ENCODE peak calls at places on chromosomes 1 and 21, in six cellular contexts. C is heart right ventricle, G is A549, B is GM13976, S is endothelial cell, K is suprapubic skin. Y is an unnamed sample.

GRCh38 chr1:22780696-22781095 is 70.1 kb downstream of the EPHB2 start:
- DNase-seq in C (no peak), G (peak; percentile 74), B (peak; percentile 52), S (peak; percentile 22), K (no peak), Y (no peak)

GRCh38 chr1:182601416-182601786 is 2.8 kb downstream of the RGS16 start:
- DNase-seq in C (peak; percentile 78), G (peak; percentile 71), B (peak; percentile 82), S (peak; percentile 75), K (no peak), Y (peak; percentile 75)

GRCh38 chr1:7810395-7810794 is 26.3 kb downstream of the PER3 start:
- DNase-seq in C (no peak), G (no peak), B (no peak), S (no peak), K (no peak), Y (no peak)

GRCh38 chr21:35204850-35205564 is 155.9 kb upstream of the RUNX1 start:
- DNase-seq in C (peak; percentile 88), G (no peak), B (peak; percentile 37), S (peak; percentile 7), K (no peak), Y (peak; percentile 72)

GRCh38 chr1:55310517-55310927 is 95.4 kb upstream of the USP24 start:
- DNase-seq in C (no peak), G (peak; percentile 80), B (no peak), S (no peak), K (no peak), Y (no peak)

GRCh38 chr1:110136911-110137310 is 13.4 kb upstream of the SLC6A17 start:
- DNase-seq in C (peak; percentile 30), G (no peak), B (no peak), S (peak; percentile 62), K (no peak), Y (no peak)

GRCh38 chr1:80566867-80567266 is 1233.9 kb upstream of the ADGRL2 start:
- DNase-seq in C (no peak), G (no peak), B (no peak), S (no peak), K (no peak), Y (no peak)

GRCh38 chr1:207867136-207868081 is 43.5 kb downstream of the CD34 start:
- DNase-seq in C (peak; percentile 60), G (no peak), B (peak; percentile 44), S (no peak), K (peak; percentile 85), Y (peak; percentile 26)

GRCh38 chr1:182520746-182521145 is 68.3 kb downstream of the RNASEL start:
- DNase-seq in C (no peak), G (no peak), B (no peak), S (no peak), K (no peak), Y (no peak)

GRCh38 chr21:45095505-45095904 is 21.1 kb downstream of the ADARB1 start:
- DNase-seq in C (no peak), G (no peak), B (no peak), S (no peak), K (no peak), Y (no peak)

GRCh38 chr1:47941609-47942237 is 55.5 kb downstream of the TRABD2B start:
- DNase-seq in C (no peak), G (peak; percentile 24), B (no peak), S (no peak), K (peak; percentile 15), Y (no peak)

GRCh38 chr1:3623441-3624150 is 1.2 kb upstream of the TPRG1L start:
- DNase-seq in C (no peak), G (no peak), B (no peak), S (no peak), K (no peak), Y (peak; percentile 56)

GRCh38 chr1:181784039-181784683 is 277.4 kb downstream of the ZNF648 start:
- DNase-seq in C (no peak), G (no peak), B (no peak), S (no peak), K (no peak), Y (no peak)

GRCh38 chr21:16424331-16424749 is 694.6 kb downstream of the USP25 start:
- DNase-seq in C (no peak), G (no peak), B (no peak), S (no peak), K (no peak), Y (no peak)

GRCh38 chr21:16426936-16427335 is 697.2 kb downstream of the USP25 start:
- DNase-seq in C (no peak), G (no peak), B (no peak), S (no peak), K (no peak), Y (no peak)

GRCh38 chr21:16427587-16428087 is 697.9 kb downstream of the USP25 start:
- DNase-seq in C (no peak), G (no peak), B (no peak), S (no peak), K (no peak), Y (no peak)

GRCh38 chr21:16423921-16424320 is 694.1 kb downstream of the USP25 start:
- DNase-seq in C (no peak), G (no peak), B (no peak), S (no peak), K (no peak), Y (no peak)

DNA sequence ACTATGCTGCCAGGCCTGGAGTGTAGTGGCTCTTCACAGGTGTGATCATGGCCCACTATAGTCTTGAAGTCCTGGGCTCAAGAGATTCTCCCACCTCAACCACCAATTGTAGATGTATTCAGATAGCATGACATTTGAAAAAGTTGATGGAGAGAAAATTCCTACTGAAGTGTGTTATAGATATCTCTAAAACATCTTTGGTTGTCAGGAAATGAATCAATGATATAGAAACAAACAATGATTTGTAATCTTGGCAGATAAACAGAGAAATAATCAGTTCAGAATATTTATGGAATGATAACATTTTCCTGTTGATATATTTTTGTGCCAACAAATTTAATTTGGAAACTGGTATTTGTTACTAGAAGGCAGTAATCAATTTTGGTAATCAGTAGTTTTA is 695.5 kb downstream of the USP25 start:
- DNase-seq in C (no peak), G (no peak), B (no peak), S (no peak), K (no peak), Y (no peak)
- TF ChIP-seq CTCF in C (no peak), G (no peak), B (no peak), S (no peak), K (no peak), Y (no peak)

DNA sequence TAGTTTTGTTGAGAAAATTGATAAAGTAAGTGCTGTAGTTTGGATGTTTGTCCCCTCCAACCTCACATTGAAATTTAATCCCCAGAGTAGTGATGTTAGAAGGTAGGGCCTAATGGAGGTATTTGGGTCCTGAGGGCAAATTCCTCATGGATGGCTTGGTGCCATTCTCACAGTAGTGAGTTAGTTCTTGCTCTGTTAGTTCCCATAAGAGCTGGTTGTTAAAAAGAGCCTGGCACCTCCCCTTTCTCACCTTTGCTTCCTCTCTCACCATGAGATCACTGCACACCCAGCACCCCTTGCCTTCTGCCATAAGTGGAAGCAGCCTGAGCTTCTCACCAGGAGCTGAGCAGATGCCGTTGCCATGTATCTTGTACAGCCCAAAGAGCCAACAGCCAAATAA is 354.8 kb upstream of the NFIA start:
- DNase-seq in C (no peak), G (no peak), B (no peak), S (no peak), K (no peak), Y (no peak)
- TF ChIP-seq CTCF in C (no peak), G (no peak), B (no peak), S (no peak), K (no peak), Y (no peak)

GRCh38 chr21:18498428-18498827 is 94.8 kb upstream of the TMPRSS15 start:
- DNase-seq in C (no peak), G (no peak), B (no peak), S (no peak), K (no peak), Y (no peak)

GRCh38 chr21:18495553-18495952 is 92.0 kb upstream of the TMPRSS15 start:
- DNase-seq in C (no peak), G (no peak), B (no peak), S (no peak), K (no peak), Y (no peak)

GRCh38 chr21:18499761-18500376 is 96.3 kb upstream of the TMPRSS15 start:
- DNase-seq in C (peak; percentile 6), G (no peak), B (no peak), S (peak; percentile 61), K (no peak), Y (no peak)
- TF ChIP-seq CTCF in C (peak; percentile 67), G (peak; percentile 31), B (peak; percentile 43), S (peak; percentile 92), K (peak; percentile 49), Y (peak; percentile 43)

DNA sequence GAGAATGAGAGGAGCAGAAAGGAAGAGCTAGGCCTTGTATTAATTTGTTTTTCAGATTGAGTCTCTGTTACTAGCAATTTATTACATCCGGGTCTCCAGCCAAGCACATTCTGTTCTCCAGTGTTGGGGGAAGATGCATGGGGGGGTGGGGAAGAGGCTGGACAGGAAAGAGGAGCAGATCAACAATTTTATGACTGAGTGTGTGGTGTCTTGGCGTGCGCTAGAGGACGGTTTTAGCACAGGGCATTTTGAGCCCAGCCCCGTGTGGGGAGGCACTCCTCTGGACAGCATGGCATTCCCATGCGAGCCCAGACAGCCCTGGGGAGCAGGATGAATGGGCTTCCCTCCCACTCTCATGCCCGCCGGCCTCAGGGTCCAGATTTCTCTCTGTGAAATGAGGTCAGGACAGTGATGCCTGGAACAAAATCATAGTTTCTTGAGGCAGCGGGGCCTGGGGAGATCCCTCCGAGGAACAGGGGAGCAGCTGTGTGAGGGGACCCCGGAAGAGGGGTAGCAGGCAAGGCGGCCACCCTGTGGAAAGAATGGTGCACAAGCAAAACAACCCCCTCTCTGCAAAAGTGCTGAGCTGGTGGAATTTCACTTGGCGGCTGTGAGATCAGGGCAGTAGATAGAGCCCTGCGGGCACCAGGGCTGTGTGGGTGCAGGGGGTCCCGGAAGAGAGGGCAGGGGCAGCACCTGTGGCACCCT is 16.3 kb downstream of the SOX13 start:
- DNase-seq in C (peak; percentile 27), G (no peak), B (no peak), S (no peak), K (no peak), Y (peak; percentile 90)
- TF ChIP-seq CTCF in C (no peak), G (no peak), B (no peak), S (no peak), K (no peak), Y (no peak)

GRCh38 chr1:114377356-114377755 is 133.6 kb downstream of the TRIM33 start:
- DNase-seq in C (no peak), G (no peak), B (no peak), S (no peak), K (no peak), Y (no peak)
- TF ChIP-seq CTCF in C (no peak), G (no peak), B (no peak), S (no peak), K (no peak), Y (no peak)

GRCh38 chr1:58839871-58840835 is 56.3 kb upstream of the JUN start:
- DNase-seq in C (no peak), G (no peak), B (no peak), S (no peak), K (no peak), Y (no peak)

GRCh38 chr1:58839147-58839795 is 55.4 kb upstream of the JUN start:
- DNase-seq in C (no peak), G (no peak), B (no peak), S (no peak), K (no peak), Y (no peak)

GRCh38 chr1:58844176-58844575 is 60.3 kb upstream of the JUN start:
- DNase-seq in C (no peak), G (no peak), B (no peak), S (no peak), K (no peak), Y (no peak)

GRCh38 chr1:58842941-58843340 is 59.1 kb upstream of the JUN start:
- DNase-seq in C (no peak), G (no peak), B (no peak), S (no peak), K (no peak), Y (no peak)

GRCh38 chr1:58841455-58841854 is 57.6 kb upstream of the JUN start:
- DNase-seq in C (no peak), G (no peak), B (no peak), S (no peak), K (no peak), Y (no peak)
- TF ChIP-seq CTCF in C (peak; percentile 30), G (peak; percentile 21), B (peak; percentile 33), S (peak; percentile 59), K (peak; percentile 18), Y (peak; percentile 19)

Y was measured in psoas muscle.